ENCODE peak calls at places on chromosome 4, in six cellular contexts. Y, S, M, U, N and P are unnamed samples.

GRCh38 chr4:98260047-98260578 is 1.1 kb upstream of the RAP1GDS1 start:
- DNase-seq in Y (no peak), S (no peak), M (peak), U (peak), N (peak), P (peak)

GRCh38 chr4:73599182-73599581 is 21.1 kb downstream of the RASSF6 start:
- DNase-seq in Y (no peak), S (no peak), M (peak), U (peak), N (peak), P (no peak)

GRCh38 chr4:26061248-26061986 is 147.4 kb downstream of the SMIM20 start:
- DNase-seq in Y (peak), S (no peak), M (peak), U (peak), N (peak), P (no peak)

GRCh38 chr4:10605746-10606482 is 78.7 kb downstream of the CLNK start:
- DNase-seq in Y (no peak), S (no peak), M (no peak), U (peak), N (peak), P (no peak)

GRCh38 chr4:153465583-153465921 is 608 bp upstream of the TMEM131L start:
- DNase-seq in Y (peak), S (no peak), M (no peak), U (peak), N (peak), P (peak)

GRCh38 chr4:38090450-38091246 is 130.4 kb downstream of the PTTG2 start:
- DNase-seq in Y (no peak), S (no peak), M (no peak), U (no peak), N (no peak), P (no peak)

GRCh38 chr4:2832309-2832980 is 11.2 kb upstream of the ADD1 start:
- DNase-seq in Y (no peak), S (peak), M (no peak), U (no peak), N (no peak), P (no peak)

GRCh38 chr4:80322716-80323115 is 12.8 kb upstream of the CFAP299 start:
- DNase-seq in Y (no peak), S (no peak), M (no peak), U (peak), N (peak), P (no peak)

GRCh38 chr4:7325541-7325940 is 109.2 kb downstream of the PSAPL1 start:
- DNase-seq in Y (no peak), S (no peak), M (no peak), U (no peak), N (no peak), P (no peak)

GRCh38 chr4:98536631-98537030 is 121.8 kb downstream of the TSPAN5 start:
- DNase-seq in Y (no peak), S (no peak), M (peak), U (no peak), N (no peak), P (no peak)

GRCh38 chr4:22202351-22203343 is 254.1 kb upstream of the KCNIP4 start:
- DNase-seq in Y (no peak), S (no peak), M (no peak), U (peak), N (peak), P (no peak)

GRCh38 chr4:165663411-165663810 is 209.6 kb upstream of the TLL1 start:
- DNase-seq in Y (no peak), S (no peak), M (no peak), U (no peak), N (no peak), P (no peak)

GRCh38 chr4:37737456-37737855 is 51.3 kb upstream of the RELL1 start:
- DNase-seq in Y (no peak), S (no peak), M (no peak), U (peak), N (peak), P (no peak)

GRCh38 chr4:93710101-93710846 is 118.3 kb upstream of the ATOH1 start:
- DNase-seq in Y (peak), S (no peak), M (peak), U (no peak), N (peak), P (no peak)

GRCh38 chr4:19748911-19749473 is 502.7 kb upstream of the SLIT2 start:
- DNase-seq in Y (no peak), S (no peak), M (no peak), U (peak), N (no peak), P (no peak)

GRCh38 chr4:66575024-66575696 is 904.9 kb upstream of the EPHA5 start:
- DNase-seq in Y (no peak), S (no peak), M (no peak), U (peak), N (peak), P (no peak)

GRCh38 chr4:125168531-125168930 is 146.2 kb upstream of the FAT4 start:
- DNase-seq in Y (no peak), S (no peak), M (no peak), U (peak), N (peak), P (no peak)

GRCh38 chr4:1079711-1080265 is 33.6 kb downstream of the RNF212 start:
- DNase-seq in Y (no peak), S (no peak), M (peak), U (no peak), N (no peak), P (no peak)

GRCh38 chr4:95080969-95081368 is 323.2 kb downstream of the BMPR1B start:
- DNase-seq in Y (peak), S (no peak), M (no peak), U (no peak), N (no peak), P (no peak)

GRCh38 chr4:47675810-47676209 is 162.1 kb downstream of the CORIN start:
- DNase-seq in Y (no peak), S (no peak), M (no peak), U (no peak), N (no peak), P (no peak)

GRCh38 chr4:119683518-119683917 is 54.9 kb upstream of the PDE5A start:
- DNase-seq in Y (no peak), S (no peak), M (no peak), U (peak), N (no peak), P (no peak)

GRCh38 chr4:27514711-27515110 is 654.1 kb downstream of the STIM2 start:
- DNase-seq in Y (no peak), S (no peak), M (no peak), U (peak), N (no peak), P (no peak)

GRCh38 chr4:139131209-139131870 is 45.7 kb downstream of the ELF2 start:
- DNase-seq in Y (no peak), S (no peak), M (no peak), U (no peak), N (no peak), P (no peak)

GRCh38 chr4:2858451-2859217 is 15.0 kb downstream of the ADD1 start:
- DNase-seq in Y (no peak), S (no peak), M (no peak), U (no peak), N (no peak), P (no peak)

GRCh38 chr4:40200881-40201797 is 4.3 kb downstream of the RHOH start:
- DNase-seq in Y (no peak), S (no peak), M (no peak), U (no peak), N (peak), P (no peak)